ENCODE peak calls at places on chromosome X, in seven cellular contexts. One of them, this sample, is unnamed.

GRCh38 chrX:154372612-154373022 is 1.8 kb downstream of the FLNA start:
- DNase-seq in GM12865: peak
- DNase-seq in CD4-positive, alpha-beta memory T cell: peak
- DNase-seq in kidney epithelial cell: peak
- DNase-seq in neural crest cell: no peak
- DNase-seq in SW 1271: no peak
- DNase-seq in head of caudate nucleus: no peak
- DNase-seq in this sample: no peak

GRCh38 chrX:72145181-72145580 is 13.5 kb upstream of the RTL5 start:
- DNase-seq in GM12865: peak
- DNase-seq in CD4-positive, alpha-beta memory T cell: no peak
- DNase-seq in kidney epithelial cell: no peak
- DNase-seq in neural crest cell: no peak
- DNase-seq in SW 1271: no peak
- DNase-seq in head of caudate nucleus: no peak
- DNase-seq in this sample: no peak

GRCh38 chrX:47272013-47272408 is 39.2 kb downstream of the USP11 start:
- DNase-seq in GM12865: no peak
- DNase-seq in CD4-positive, alpha-beta memory T cell: no peak
- DNase-seq in kidney epithelial cell: no peak
- DNase-seq in neural crest cell: no peak
- DNase-seq in SW 1271: no peak
- DNase-seq in head of caudate nucleus: no peak
- DNase-seq in this sample: no peak

GRCh38 chrX:25536307-25536970 is 520.7 kb upstream of the ARX start:
- DNase-seq in GM12865: no peak
- DNase-seq in CD4-positive, alpha-beta memory T cell: no peak
- DNase-seq in kidney epithelial cell: no peak
- DNase-seq in neural crest cell: no peak
- DNase-seq in SW 1271: no peak
- DNase-seq in head of caudate nucleus: no peak
- DNase-seq in this sample: no peak

GRCh38 chrX:10288400-10288799 is 131.6 kb downstream of the CLCN4 start:
- DNase-seq in GM12865: no peak
- DNase-seq in CD4-positive, alpha-beta memory T cell: no peak
- DNase-seq in kidney epithelial cell: no peak
- DNase-seq in neural crest cell: no peak
- DNase-seq in SW 1271: no peak
- DNase-seq in head of caudate nucleus: no peak
- DNase-seq in this sample: no peak

GRCh38 chrX:70190225-70190624 is 12.9 kb downstream of the DGAT2L6 start:
- DNase-seq in GM12865: no peak
- DNase-seq in CD4-positive, alpha-beta memory T cell: no peak
- DNase-seq in kidney epithelial cell: no peak
- DNase-seq in neural crest cell: no peak
- DNase-seq in SW 1271: no peak
- DNase-seq in head of caudate nucleus: no peak
- DNase-seq in this sample: no peak

GRCh38 chrX:137051978-137052640 is 18.3 kb upstream of the GPR101 start:
- DNase-seq in GM12865: peak
- DNase-seq in CD4-positive, alpha-beta memory T cell: peak
- DNase-seq in kidney epithelial cell: no peak
- DNase-seq in neural crest cell: peak
- DNase-seq in SW 1271: peak
- DNase-seq in head of caudate nucleus: peak
- DNase-seq in this sample: peak

GRCh38 chrX:68868316-68868715 is 39.5 kb downstream of the EFNB1 start:
- DNase-seq in GM12865: no peak
- DNase-seq in CD4-positive, alpha-beta memory T cell: no peak
- DNase-seq in kidney epithelial cell: no peak
- DNase-seq in neural crest cell: no peak
- DNase-seq in SW 1271: no peak
- DNase-seq in head of caudate nucleus: no peak
- DNase-seq in this sample: no peak

GRCh38 chrX:68647156-68647957 is at the start of gene STARD8:
- DNase-seq in GM12865: no peak
- DNase-seq in CD4-positive, alpha-beta memory T cell: no peak
- DNase-seq in kidney epithelial cell: peak
- DNase-seq in neural crest cell: peak
- DNase-seq in SW 1271: peak
- DNase-seq in head of caudate nucleus: no peak
- DNase-seq in this sample: peak

GRCh38 chrX:373641-374471 is 12.9 kb downstream of the PPP2R3B start:
- DNase-seq in GM12865: no peak
- DNase-seq in CD4-positive, alpha-beta memory T cell: peak
- DNase-seq in kidney epithelial cell: no peak
- DNase-seq in neural crest cell: peak
- DNase-seq in SW 1271: no peak
- DNase-seq in head of caudate nucleus: no peak
- DNase-seq in this sample: peak

GRCh38 chrX:28854637-28855036 is 267.4 kb downstream of the IL1RAPL1 start:
- DNase-seq in GM12865: no peak
- DNase-seq in CD4-positive, alpha-beta memory T cell: no peak
- DNase-seq in kidney epithelial cell: no peak
- DNase-seq in neural crest cell: no peak
- DNase-seq in SW 1271: no peak
- DNase-seq in head of caudate nucleus: no peak
- DNase-seq in this sample: no peak

GRCh38 chrX:63686878-63687714 is 97.9 kb downstream of the ARHGEF9 start:
- DNase-seq in GM12865: peak
- DNase-seq in CD4-positive, alpha-beta memory T cell: peak
- DNase-seq in kidney epithelial cell: no peak
- DNase-seq in neural crest cell: no peak
- DNase-seq in SW 1271: peak
- DNase-seq in head of caudate nucleus: no peak
- DNase-seq in this sample: peak

GRCh38 chrX:119067023-119067739 is 5.6 kb upstream of the CT47C1 start:
- DNase-seq in GM12865: peak
- DNase-seq in CD4-positive, alpha-beta memory T cell: peak
- DNase-seq in kidney epithelial cell: no peak
- DNase-seq in neural crest cell: peak
- DNase-seq in SW 1271: peak
- DNase-seq in head of caudate nucleus: peak
- DNase-seq in this sample: peak

GRCh38 chrX:149151805-149152757 is 353.0 kb downstream of the IDS start:
- DNase-seq in GM12865: peak
- DNase-seq in CD4-positive, alpha-beta memory T cell: no peak
- DNase-seq in kidney epithelial cell: peak
- DNase-seq in neural crest cell: no peak
- DNase-seq in SW 1271: no peak
- DNase-seq in head of caudate nucleus: no peak
- DNase-seq in this sample: no peak

GRCh38 chrX:148933881-148934280 is 433.5 kb downstream of the AFF2 start:
- DNase-seq in GM12865: no peak
- DNase-seq in CD4-positive, alpha-beta memory T cell: no peak
- DNase-seq in kidney epithelial cell: no peak
- DNase-seq in neural crest cell: no peak
- DNase-seq in SW 1271: no peak
- DNase-seq in head of caudate nucleus: no peak
- DNase-seq in this sample: no peak

GRCh38 chrX:140391313-140391712 is 113.6 kb downstream of the SOX3 start:
- DNase-seq in GM12865: no peak
- DNase-seq in CD4-positive, alpha-beta memory T cell: no peak
- DNase-seq in kidney epithelial cell: no peak
- DNase-seq in neural crest cell: no peak
- DNase-seq in SW 1271: no peak
- DNase-seq in head of caudate nucleus: no peak
- DNase-seq in this sample: no peak